ENCODE peak calls at places on chromosomes 4 and X, in nine cellular contexts. T is uterus, I is left ventricle myocardium inferior, B is RWPE1, M is adrenal gland, X is progenitor cell of endocrine pancreas, Z is prostate gland, A is tibial nerve, D is fibroblast of mammary gland. O is an unnamed sample.

GRCh38 chr4:24330198-24330972 is 254.0 kb downstream of the DHX15 start:
- DNase-seq in T (no peak), I (no peak), B (peak), M (no peak), X (no peak), Z (no peak), A (peak), D (peak), O (no peak)

GRCh38 chr4:41377196-41377595 is 120.5 kb downstream of the UCHL1 start:
- DNase-seq in T (no peak), I (no peak), B (no peak), M (no peak), X (no peak), Z (no peak), A (no peak), D (no peak), O (no peak)

GRCh38 chr4:41602113-41602512 is 64.2 kb downstream of the LIMCH1 start:
- DNase-seq in T (no peak), I (no peak), B (no peak), M (no peak), X (no peak), Z (no peak), A (no peak), D (no peak), O (no peak)

GRCh38 chr4:70280567-70280966 is 38.2 kb downstream of the CSN3 start:
- DNase-seq in T (no peak), I (no peak), B (no peak), M (no peak), X (no peak), Z (no peak), A (no peak), D (no peak), O (no peak)

GRCh38 chr4:104490770-104491395 is 3.8 kb downstream of the CXXC4 start:
- DNase-seq in T (peak), I (peak), B (peak), M (peak), X (peak), Z (peak), A (peak), D (peak), O (peak)

GRCh38 chr4:155529197-155529596 is 137.5 kb upstream of the GUCY1A1 start:
- DNase-seq in T (no peak), I (no peak), B (no peak), M (no peak), X (no peak), Z (no peak), A (no peak), D (peak), O (no peak)

GRCh38 chrX:124240422-124240821 is 92.0 kb upstream of the TEX13D start:
- DNase-seq in T (no peak), I (no peak), B (no peak), M (no peak), X (no peak), Z (no peak), A (no peak), D (peak), O (no peak)

GRCh38 chrX:1720826-1721225 is 106.0 kb downstream of the ASMT start:
- DNase-seq in T (no peak), I (no peak), B (no peak), M (no peak), X (no peak), Z (no peak), A (no peak), D (no peak), O (no peak)

GRCh38 chr4:19971829-19972228 is 279.9 kb upstream of the SLIT2 start:
- DNase-seq in T (no peak), I (no peak), B (peak), M (no peak), X (no peak), Z (no peak), A (no peak), D (no peak), O (no peak)

GRCh38 chr4:56004235-56004634 is 55.5 kb downstream of the CEP135 start:
- DNase-seq in T (no peak), I (no peak), B (no peak), M (no peak), X (no peak), Z (no peak), A (no peak), D (no peak), O (no peak)

GRCh38 chr4:148376151-148376550 is 66.1 kb downstream of the NR3C2 start:
- DNase-seq in T (no peak), I (no peak), B (peak), M (peak), X (no peak), Z (peak), A (peak), D (no peak), O (no peak)

GRCh38 chr4:184328022-184328736 is 110.5 kb upstream of the ENPP6 start:
- DNase-seq in T (no peak), I (no peak), B (peak), M (peak), X (no peak), Z (peak), A (no peak), D (no peak), O (no peak)

GRCh38 chrX:18640686-18641085 is 31.2 kb downstream of the RS1 start:
- DNase-seq in T (no peak), I (no peak), B (no peak), M (no peak), X (no peak), Z (no peak), A (no peak), D (no peak), O (no peak)

GRCh38 chrX:2466876-2467656 is 33.7 kb downstream of the DHRSX start:
- DNase-seq in T (no peak), I (no peak), B (no peak), M (no peak), X (no peak), Z (no peak), A (no peak), D (no peak), O (no peak)

GRCh38 chr4:153618831-153619230 is 65.2 kb upstream of the TLR2 start:
- DNase-seq in T (no peak), I (no peak), B (no peak), M (no peak), X (no peak), Z (no peak), A (no peak), D (peak), O (no peak)

GRCh38 chrX:48700246-48700645 is 3.7 kb downstream of the SUV39H1 start:
- DNase-seq in T (no peak), I (no peak), B (no peak), M (no peak), X (no peak), Z (no peak), A (no peak), D (no peak), O (no peak)

GRCh38 chrX:101956556-101956955 is 24.7 kb upstream of the ZMAT1 start:
- DNase-seq in T (no peak), I (no peak), B (no peak), M (no peak), X (no peak), Z (no peak), A (no peak), D (no peak), O (no peak)

GRCh38 chrX:154411981-154412340 is 622 bp downstream of the TAFAZZIN start:
- DNase-seq in T (peak), I (peak), B (no peak), M (peak), X (no peak), Z (peak), A (peak), D (peak), O (no peak)

GRCh38 chr4:2462218-2462991 is 6.5 kb upstream of the RNF4 start:
- DNase-seq in T (peak), I (peak), B (peak), M (peak), X (peak), Z (peak), A (peak), D (peak), O (no peak)

GRCh38 chr4:8095956-8096689 is 62.5 kb downstream of the ABLIM2 start:
- DNase-seq in T (no peak), I (no peak), B (no peak), M (no peak), X (no peak), Z (no peak), A (no peak), D (no peak), O (no peak)

GRCh38 chr4:15479089-15479912 is 9.6 kb downstream of the CC2D2A start:
- DNase-seq in T (peak), I (no peak), B (peak), M (peak), X (peak), Z (peak), A (peak), D (peak), O (no peak)

GRCh38 chrX:21374163-21374993 is at the start of gene CNKSR2:
- DNase-seq in T (peak), I (peak), B (no peak), M (peak), X (peak), Z (peak), A (peak), D (peak), O (no peak)

GRCh38 chr4:7960790-7961655 is 21.4 kb upstream of the AFAP1 start:
- DNase-seq in T (peak), I (no peak), B (peak), M (peak), X (no peak), Z (peak), A (no peak), D (peak), O (peak)

GRCh38 chrX:120244395-120244734 is 6.2 kb upstream of the ZBTB33 start:
- DNase-seq in T (no peak), I (no peak), B (no peak), M (no peak), X (no peak), Z (no peak), A (no peak), D (no peak), O (no peak)

GRCh38 chr4:165378763-165379631 is at the start of gene CPE:
- DNase-seq in T (peak), I (peak), B (peak), M (peak), X (peak), Z (peak), A (peak), D (peak), O (peak)

GRCh38 chr4:37383579-37384229 is 139.2 kb downstream of the NWD2 start:
- DNase-seq in T (no peak), I (no peak), B (peak), M (peak), X (no peak), Z (peak), A (peak), D (peak), O (no peak)

GRCh38 chrX:51931761-51932160 is 38.3 kb downstream of the MAGED1 start:
- DNase-seq in T (no peak), I (no peak), B (no peak), M (no peak), X (no peak), Z (no peak), A (peak), D (peak), O (no peak)

GRCh38 chr4:107258359-107258758 is 222.2 kb upstream of the DKK2 start:
- DNase-seq in T (no peak), I (no peak), B (peak), M (no peak), X (no peak), Z (no peak), A (no peak), D (peak), O (no peak)

GRCh38 chr4:78962597-78963115 is 23.4 kb upstream of the PAQR3 start:
- DNase-seq in T (no peak), I (no peak), B (no peak), M (no peak), X (no peak), Z (no peak), A (no peak), D (peak), O (no peak)

GRCh38 chr4:184649971-184650855 is 675 bp downstream of the PRIMPOL start:
- DNase-seq in T (no peak), I (no peak), B (no peak), M (no peak), X (no peak), Z (peak), A (peak), D (peak), O (peak)

GRCh38 chrX:16633754-16634153 is 16.2 kb upstream of the S100G start:
- DNase-seq in T (no peak), I (no peak), B (no peak), M (no peak), X (no peak), Z (no peak), A (no peak), D (peak), O (no peak)

GRCh38 chrX:74179071-74179470 is 124.9 kb upstream of the ZCCHC13 start:
- DNase-seq in T (no peak), I (no peak), B (no peak), M (no peak), X (no peak), Z (no peak), A (no peak), D (peak), O (no peak)

GRCh38 chr4:186936496-186937375 is 213.1 kb upstream of the FAT1 start:
- DNase-seq in T (no peak), I (no peak), B (peak), M (no peak), X (no peak), Z (no peak), A (no peak), D (peak), O (no peak)

GRCh38 chr4:24856586-24856985 is 56.3 kb downstream of the CCDC149 start:
- DNase-seq in T (no peak), I (no peak), B (no peak), M (no peak), X (no peak), Z (no peak), A (no peak), D (peak), O (no peak)

GRCh38 chr4:85939595-85939994 is 420.3 kb downstream of the MAPK10 start:
- DNase-seq in T (no peak), I (no peak), B (no peak), M (no peak), X (no peak), Z (no peak), A (no peak), D (peak), O (no peak)

GRCh38 chr4:159296061-159296460 is 193.2 kb downstream of the RAPGEF2 start:
- DNase-seq in T (no peak), I (no peak), B (peak), M (no peak), X (no peak), Z (no peak), A (no peak), D (peak), O (no peak)

GRCh38 chr4:159298502-159298901 is 195.6 kb downstream of the RAPGEF2 start:
- DNase-seq in T (no peak), I (no peak), B (peak), M (no peak), X (no peak), Z (no peak), A (no peak), D (peak), O (no peak)

GRCh38 chr4:159291176-159291575 is 188.3 kb downstream of the RAPGEF2 start:
- DNase-seq in T (no peak), I (no peak), B (no peak), M (no peak), X (no peak), Z (no peak), A (no peak), D (no peak), O (no peak)

GRCh38 chr4:159292137-159292896 is 189.4 kb downstream of the RAPGEF2 start:
- DNase-seq in T (no peak), I (no peak), B (no peak), M (no peak), X (no peak), Z (no peak), A (no peak), D (no peak), O (no peak)

GRCh38 chr4:159297088-159297487 is 194.2 kb downstream of the RAPGEF2 start:
- DNase-seq in T (no peak), I (no peak), B (no peak), M (no peak), X (no peak), Z (no peak), A (no peak), D (no peak), O (no peak)
- TF ChIP-seq CTCF in T (no peak), I (peak), B (no peak), M (no peak), X (no peak), Z (no peak), A (no peak), D (no peak), O (no peak)

GRCh38 chr4:119628281-119629141 is at the start of gene PDE5A:
- DNase-seq in T (peak), I (peak), B (peak), M (peak), X (peak), Z (peak), A (peak), D (peak), O (peak)

GRCh38 chr4:119629142-119629471 is 503 bp upstream of the PDE5A start:
- DNase-seq in T (no peak), I (no peak), B (no peak), M (no peak), X (no peak), Z (no peak), A (no peak), D (no peak), O (no peak)

GRCh38 chr4:119626943-119627266 is 1.7 kb downstream of the PDE5A start:
- DNase-seq in T (no peak), I (no peak), B (no peak), M (no peak), X (no peak), Z (no peak), A (no peak), D (no peak), O (no peak)

GRCh38 chr4:119626420-119626819 is 2.2 kb downstream of the PDE5A start:
- DNase-seq in T (no peak), I (no peak), B (no peak), M (no peak), X (no peak), Z (no peak), A (peak), D (no peak), O (no peak)

DNA sequence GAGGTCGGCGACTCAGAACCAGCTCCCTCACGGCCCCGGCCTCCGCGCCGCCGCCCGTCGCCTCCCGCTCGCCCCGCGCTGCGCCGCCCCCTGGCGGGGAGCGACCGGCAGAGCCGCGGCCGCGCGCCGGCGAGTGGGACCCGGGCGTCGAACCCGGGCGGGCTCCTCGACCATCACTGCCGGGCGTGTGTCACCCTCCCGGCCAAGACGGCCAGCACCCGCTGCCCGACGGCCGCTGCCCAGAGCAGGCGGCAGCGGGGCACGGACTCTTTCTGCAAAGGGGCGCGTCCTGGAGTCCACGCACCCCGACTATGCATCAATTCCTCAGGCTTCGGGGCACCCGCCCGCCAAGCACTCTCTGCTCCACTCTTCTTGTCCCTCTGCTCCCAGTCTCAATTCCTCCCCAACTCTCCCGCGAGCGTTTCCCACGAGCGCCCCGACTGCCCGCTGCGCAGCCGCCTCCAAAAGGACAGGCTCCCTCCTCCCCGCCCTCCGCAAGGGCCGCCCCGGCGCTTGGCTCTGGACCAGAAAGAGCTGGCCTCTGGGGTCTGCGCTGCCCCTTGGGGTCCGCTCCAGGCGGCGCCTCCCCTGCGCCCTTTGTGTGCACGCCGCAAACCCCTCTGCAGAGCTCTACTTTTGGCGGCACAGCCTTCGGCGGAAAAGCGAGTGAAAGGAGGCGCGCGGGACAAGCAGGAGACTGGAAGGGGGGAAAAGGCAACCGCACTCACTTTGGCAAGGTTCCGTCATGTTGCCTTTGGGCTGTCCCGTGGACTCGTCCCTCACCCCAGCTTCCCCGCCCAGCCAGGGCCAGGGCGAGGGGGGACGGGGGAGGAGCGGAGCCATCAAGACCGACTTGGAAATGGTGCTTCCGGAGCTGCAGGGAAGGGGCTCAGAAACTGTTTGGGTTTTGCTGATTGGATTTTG is 1.1 kb downstream of the PDE5A start:
- DNase-seq in T (peak), I (peak), B (peak), M (peak), X (peak), Z (peak), A (peak), D (peak), O (no peak)
- TF ChIP-seq CTCF in T (no peak), I (peak), B (peak), M (peak), X (peak), Z (peak), A (peak), D (no peak), O (no peak)

GRCh38 chr4:52588771-52589591 is 70.1 kb downstream of the USP46 start:
- DNase-seq in T (peak), I (no peak), B (peak), M (no peak), X (no peak), Z (no peak), A (no peak), D (peak), O (no peak)

GRCh38 chr4:52586069-52586468 is 73.0 kb downstream of the USP46 start:
- DNase-seq in T (no peak), I (no peak), B (no peak), M (no peak), X (no peak), Z (no peak), A (no peak), D (no peak), O (no peak)

GRCh38 chr4:52592287-52592686 is 66.8 kb downstream of the USP46 start:
- DNase-seq in T (no peak), I (no peak), B (no peak), M (no peak), X (no peak), Z (no peak), A (no peak), D (peak), O (no peak)

GRCh38 chr4:52585379-52585778 is 73.7 kb downstream of the USP46 start:
- DNase-seq in T (no peak), I (no peak), B (no peak), M (no peak), X (no peak), Z (no peak), A (no peak), D (no peak), O (no peak)

GRCh38 chr4:52588097-52588496 is 71.0 kb downstream of the USP46 start:
- DNase-seq in T (peak), I (peak), B (peak), M (no peak), X (no peak), Z (no peak), A (peak), D (peak), O (no peak)
- TF ChIP-seq CTCF in T (peak), I (peak), B (peak), M (peak), X (peak), Z (no peak), A (peak), D (peak), O (no peak)

GRCh38 chr4:128565054-128565453 is 244.4 kb upstream of the JADE1 start:
- DNase-seq in T (no peak), I (no peak), B (no peak), M (no peak), X (no peak), Z (no peak), A (no peak), D (no peak), O (no peak)

GRCh38 chr4:128570380-128570779 is 239.1 kb upstream of the JADE1 start:
- DNase-seq in T (peak), I (peak), B (peak), M (no peak), X (no peak), Z (no peak), A (peak), D (peak), O (peak)

GRCh38 chr4:128566688-128567087 is 242.8 kb upstream of the JADE1 start:
- DNase-seq in T (no peak), I (no peak), B (no peak), M (no peak), X (no peak), Z (no peak), A (no peak), D (peak), O (no peak)

GRCh38 chr4:128560754-128561495 is 248.6 kb upstream of the JADE1 start:
- DNase-seq in T (no peak), I (no peak), B (no peak), M (no peak), X (no peak), Z (no peak), A (no peak), D (no peak), O (no peak)

DNA sequence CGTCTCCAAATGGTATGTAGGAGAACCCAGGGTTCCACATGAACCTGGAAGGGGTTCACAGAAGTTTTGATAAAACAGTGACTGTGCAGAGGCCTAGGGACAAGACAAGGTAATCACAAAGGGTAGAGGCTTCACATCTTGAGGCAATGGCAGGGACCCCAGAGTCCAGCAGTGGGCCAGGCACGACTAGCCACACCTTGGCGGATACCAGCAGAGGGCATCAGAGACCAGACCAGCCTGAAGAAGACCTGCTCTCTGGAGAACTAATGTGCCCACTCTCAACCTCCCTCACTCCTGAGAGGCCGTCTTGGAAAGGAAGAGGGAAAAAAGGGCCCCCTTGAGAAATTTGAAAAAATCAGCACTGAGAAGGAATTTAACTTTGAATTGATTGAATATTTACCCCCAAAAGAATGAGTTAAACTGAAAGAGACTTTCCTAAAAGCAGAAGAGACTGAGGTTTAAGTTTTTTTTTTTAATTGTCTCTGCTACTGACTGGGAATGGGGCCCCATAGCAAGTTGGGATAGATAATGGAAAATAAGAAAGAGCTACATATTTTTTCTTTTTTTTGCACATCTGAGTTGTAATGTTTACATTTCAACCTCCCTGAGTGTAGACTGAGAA is 243.8 kb upstream of the JADE1 start:
- DNase-seq in T (peak), I (peak), B (peak), M (peak), X (peak), Z (no peak), A (no peak), D (peak), O (peak)
- TF ChIP-seq CTCF in T (peak), I (peak), B (peak), M (peak), X (peak), Z (peak), A (no peak), D (peak), O (no peak)

O was measured in omental fat pad.